ENCODE peak calls at places on chromosomes 4 and X, in ten cellular contexts. I is tibial artery, B is vagina, N is IMR-90, P is gastrocnemius medialis, J is neural progenitor cell, V is breast epithelium, Y is testis, S is thoracic aorta, Q is DND-41. G is an unnamed sample.
A peak's percentile ranks its signal among the peaks of the same experiment; 100 is the strongest.

GRCh38 chr4:138891610-138892009 is 124.0 kb upstream of the NOCT start:
- DNase-seq in I (no peak), B (no peak), N (no peak), P (no peak), J (no peak), V (no peak), Y (no peak), S (no peak), Q (no peak), G (no peak)

GRCh38 chr4:123284166-123284565 is 112.4 kb upstream of the SPRY1 start:
- DNase-seq in I (no peak), B (no peak), N (no peak), P (no peak), J (no peak), V (no peak), Y (no peak), S (no peak), Q (no peak), G (no peak)

GRCh38 chr4:74919783-74920182 is 13.1 kb upstream of the PARM1 start:
- DNase-seq in I (no peak), B (no peak), N (no peak), P (no peak), J (no peak), V (no peak), Y (no peak), S (no peak), Q (no peak), G (no peak)

GRCh38 chr4:109703664-109704351 is 563 bp upstream of the CASP6 start:
- DNase-seq in I (no peak), B (no peak), N (no peak), P (no peak), J (no peak), V (no peak), Y (no peak), S (no peak), Q (no peak), G (no peak)

GRCh38 chrX:155544886-155545285 is 67.9 kb downstream of the TMLHE start:
- DNase-seq in I (no peak), B (no peak), N (no peak), P (no peak), J (no peak), V (no peak), Y (no peak), S (no peak), Q (no peak), G (no peak)

GRCh38 chr4:3403104-3403906 is 38.5 kb upstream of the HGFAC start:
- DNase-seq in I (peak; percentile 74), B (no peak), N (no peak), P (no peak), J (no peak), V (no peak), Y (no peak), S (peak; percentile 31), Q (no peak), G (peak; percentile 37)

GRCh38 chrX:132488092-132488749 is 617 bp downstream of the MBNL3 start:
- DNase-seq in I (no peak), B (no peak), N (peak; percentile 10), P (no peak), J (no peak), V (no peak), Y (no peak), S (no peak), Q (peak; percentile 46), G (peak; percentile 28)

GRCh38 chr4:78337216-78337615 is 214.4 kb upstream of the ANXA3 start:
- DNase-seq in I (no peak), B (no peak), N (no peak), P (no peak), J (no peak), V (no peak), Y (no peak), S (no peak), Q (no peak), G (no peak)

GRCh38 chr4:183861426-183861825 is 43.7 kb upstream of the STOX2 start:
- DNase-seq in I (no peak), B (no peak), N (no peak), P (no peak), J (no peak), V (no peak), Y (no peak), S (no peak), Q (no peak), G (no peak)

GRCh38 chr4:183858011-183858615 is 47.0 kb upstream of the STOX2 start:
- DNase-seq in I (no peak), B (no peak), N (no peak), P (no peak), J (peak; percentile 73), V (no peak), Y (no peak), S (no peak), Q (no peak), G (no peak)

GRCh38 chr4:183860726-183861125 is 44.4 kb upstream of the STOX2 start:
- DNase-seq in I (no peak), B (no peak), N (no peak), P (no peak), J (peak; percentile 62), V (no peak), Y (peak; percentile 51), S (no peak), Q (no peak), G (no peak)

GRCh38 chr4:183857040-183857439 is 48.1 kb upstream of the STOX2 start:
- DNase-seq in I (no peak), B (no peak), N (no peak), P (no peak), J (no peak), V (no peak), Y (no peak), S (no peak), Q (no peak), G (no peak)

DNA sequence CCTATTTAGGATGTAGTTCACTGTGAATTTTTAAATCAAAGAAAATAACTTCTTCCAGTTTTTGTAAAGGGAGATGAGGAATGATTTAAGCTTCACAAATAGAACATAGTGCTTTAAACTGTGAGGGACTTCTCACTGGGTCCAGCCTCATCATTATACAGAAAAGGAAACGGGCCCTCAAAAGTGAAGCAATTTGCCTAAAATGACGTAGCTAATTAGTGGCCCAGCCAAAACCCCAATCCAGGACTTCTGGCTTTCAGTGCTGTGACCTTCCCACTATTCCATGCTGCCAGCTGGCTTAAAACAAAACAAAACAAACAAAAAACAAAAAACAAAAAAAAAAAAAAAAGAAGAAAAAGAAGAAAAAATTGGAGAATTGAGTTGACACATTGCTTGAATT is 45.0 kb upstream of the STOX2 start:
- DNase-seq in I (no peak), B (no peak), N (no peak), P (no peak), J (no peak), V (no peak), Y (no peak), S (no peak), Q (no peak), G (no peak)
- TF ChIP-seq CTCF in I (no peak), B (no peak), N (no peak), P (no peak), J (no peak), V (no peak), Y (no peak), S (no peak), Q (no peak), G (no peak)

GRCh38 chrX:40166582-40166981 is 68.8 kb upstream of the BCOR start:
- DNase-seq in I (no peak), B (no peak), N (peak; percentile 42), P (no peak), J (no peak), V (no peak), Y (no peak), S (no peak), Q (no peak), G (no peak)

GRCh38 chrX:40164751-40165150 is 67.0 kb upstream of the BCOR start:
- DNase-seq in I (no peak), B (no peak), N (no peak), P (no peak), J (peak; percentile 60), V (no peak), Y (no peak), S (no peak), Q (no peak), G (no peak)

GRCh38 chrX:40165206-40165605 is 67.4 kb upstream of the BCOR start:
- DNase-seq in I (no peak), B (no peak), N (no peak), P (no peak), J (no peak), V (no peak), Y (no peak), S (no peak), Q (no peak), G (no peak)

GRCh38 chrX:40167240-40168182 is 69.8 kb upstream of the BCOR start:
- DNase-seq in I (no peak), B (no peak), N (no peak), P (no peak), J (peak; percentile 77), V (no peak), Y (no peak), S (no peak), Q (no peak), G (peak; percentile 40)

DNA sequence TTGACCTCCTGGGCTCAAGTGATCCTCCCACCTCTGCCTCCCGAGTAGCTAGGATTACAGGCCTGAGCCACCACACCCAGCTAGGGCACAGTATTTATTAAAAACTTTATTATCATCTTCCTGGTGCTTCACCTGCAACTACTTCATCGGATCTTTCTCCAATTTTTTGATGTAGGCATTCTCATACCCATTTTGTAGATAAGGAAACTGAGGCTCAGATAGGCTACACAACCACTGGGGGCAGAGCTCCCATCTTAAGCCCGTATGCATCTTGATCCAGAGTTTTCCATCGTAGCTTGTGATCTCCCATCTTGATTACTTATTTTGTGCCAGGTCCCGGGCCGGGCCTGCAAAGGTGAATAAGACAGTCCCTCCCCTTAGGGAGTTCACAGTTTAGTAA is 68.1 kb upstream of the BCOR start:
- DNase-seq in I (no peak), B (no peak), N (no peak), P (no peak), J (no peak), V (no peak), Y (no peak), S (no peak), Q (no peak), G (no peak)
- H3K4me1 ChIP-seq in I (no peaks in the 10 kb centered on the region), B (peaks cover 36% of the 10 kb centered on the region), N (no peaks in the 10 kb centered on the region), P (peaks cover 4% of the 10 kb centered on the region), J (peaks cover 39% of the 10 kb centered on the region), V (no peaks in the 10 kb centered on the region), Y (no peaks in the 10 kb centered on the region), S (peaks cover 10% of the 10 kb centered on the region), Q (peaks cover 16% of the 10 kb centered on the region), G (no peaks in the 10 kb centered on the region)

GRCh38 chrX:68719904-68720614 is 72.6 kb downstream of the STARD8 start:
- DNase-seq in I (no peak), B (no peak), N (no peak), P (no peak), J (peak; percentile 17), V (no peak), Y (no peak), S (no peak), Q (no peak), G (no peak)
- TF ChIP-seq CTCF in I (no peak), B (no peak), N (peak; percentile 8), P (no peak), J (peak; percentile 24), V (no peak), Y (no peak), S (no peak), Q (no peak), G (no peak)

DNA sequence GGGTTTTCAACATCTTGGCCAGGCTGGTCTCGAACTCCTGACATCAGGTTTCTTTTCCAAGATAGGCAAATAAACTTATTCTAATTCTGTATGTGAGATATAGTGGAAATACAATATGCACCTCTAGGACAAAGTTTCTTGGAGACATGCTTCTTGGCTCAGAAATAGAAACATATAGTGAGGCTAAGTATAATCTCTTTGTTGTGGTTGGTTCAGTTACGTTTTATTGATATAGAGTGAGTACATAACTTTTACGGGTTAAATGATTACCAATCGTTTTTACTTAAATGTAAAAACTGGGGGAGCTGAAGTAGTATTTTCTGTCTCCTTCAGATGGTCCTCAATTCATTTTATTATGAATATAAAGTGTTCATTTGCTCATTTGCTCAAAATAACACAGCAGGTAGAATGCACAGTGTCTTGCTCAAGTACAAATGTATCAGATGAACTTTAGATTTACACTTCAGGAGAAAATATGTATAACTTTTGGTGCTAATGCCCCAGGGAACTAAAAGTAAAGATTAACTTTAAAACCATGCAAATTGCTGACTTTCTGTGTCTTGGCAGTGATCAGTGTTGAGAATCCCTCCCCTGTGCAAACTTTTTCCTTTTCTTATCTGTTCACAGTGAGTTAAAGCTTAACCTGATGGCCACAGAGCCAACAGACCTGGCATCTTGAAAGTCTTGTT is 77.6 kb downstream of the AFF1 start:
- DNase-seq in I (no peak), B (no peak), N (no peak), P (no peak), J (no peak), V (no peak), Y (no peak), S (no peak), Q (no peak), G (peak; percentile 65)
- H3K4me1 ChIP-seq in I (no peaks in the 10 kb centered on the region), B (peaks cover 90% of the 10 kb centered on the region), N (peaks cover 6% of the 10 kb centered on the region), P (peaks cover 82% of the 10 kb centered on the region), J (peaks cover 51% of the 10 kb centered on the region), V (peaks cover 10% of the 10 kb centered on the region), Y (peaks cover 26% of the 10 kb centered on the region), S (peaks cover 63% of the 10 kb centered on the region), Q (peaks cover 80% of the 10 kb centered on the region), G (peaks cover 56% of the 10 kb centered on the region)